ENCODE peak calls at places on chromosomes 12 and 14, in ten cellular contexts. O, M, D, R, P, U, K, V, A and E are unnamed samples.

GRCh38 chr12:9694220-9694619 is 24.7 kb downstream of the CLEC2D start:
- DNase-seq in A (no peak), V (no peak), M (no peak), O (no peak), K (no peak), P (no peak), D (no peak), U (no peak), R (no peak), E (no peak)

GRCh38 chr12:131287015-131287937 is 333.6 kb downstream of the ADGRD1 start:
- DNase-seq in D (peak), R (no peak), U (no peak), M (no peak), A (no peak), P (no peak), K (no peak), O (no peak), V (no peak), E (no peak)

GRCh38 chr14:75234173-75234855 is 44.3 kb upstream of the FOS start:
- DNase-seq in D (no peak), R (no peak), O (no peak), P (no peak), U (no peak), M (no peak), A (no peak), V (no peak), K (peak), E (no peak)

GRCh38 chr12:77943466-77943865 is 112.8 kb downstream of the NAV3 start:
- DNase-seq in R (no peak), U (no peak), V (no peak), M (no peak), D (no peak), O (no peak), K (peak), P (no peak), A (no peak), E (no peak)

GRCh38 chr14:104723651-104724406 is at the start of gene ADSS1:
- DNase-seq in K (no peak), P (peak), D (peak), U (peak), V (peak), O (no peak), A (peak), R (peak), M (no peak), E (peak)

GRCh38 chr12:25957898-25958253 is 606 bp upstream of the RASSF8 start:
- DNase-seq in D (no peak), M (no peak), A (no peak), P (no peak), R (no peak), V (no peak), K (peak), O (peak), U (no peak), E (no peak)

GRCh38 chr12:77681726-77682125 is 149.0 kb upstream of the NAV3 start:
- DNase-seq in M (no peak), V (no peak), A (no peak), U (no peak), R (no peak), K (no peak), O (no peak), D (no peak), P (no peak), E (no peak)

GRCh38 chr12:48527891-48528670 is 2.6 kb downstream of the OR8S1 start:
- DNase-seq in K (no peak), A (no peak), U (no peak), P (no peak), R (no peak), D (no peak), V (no peak), O (no peak), M (no peak), E (no peak)

GRCh38 chr14:84959796-84960515 is 570.0 kb upstream of the FLRT2 start:
- DNase-seq in O (no peak), P (no peak), V (no peak), A (no peak), U (no peak), M (no peak), D (no peak), R (no peak), K (no peak), E (no peak)

GRCh38 chr12:76002598-76003262 is 28.8 kb downstream of the PHLDA1 start:
- DNase-seq in O (no peak), V (no peak), U (no peak), K (no peak), D (no peak), M (no peak), A (no peak), R (no peak), P (no peak), E (no peak)

GRCh38 chr14:101251812-101252442 is 309.4 kb upstream of the DIO3 start:
- DNase-seq in K (no peak), U (no peak), O (no peak), M (no peak), V (no peak), A (no peak), P (no peak), R (no peak), D (peak), E (peak)

GRCh38 chr14:106811167-106811566 is 1284.8 kb downstream of the TMEM121 start:
- DNase-seq in V (no peak), K (no peak), P (no peak), U (no peak), O (no peak), A (no peak), R (no peak), D (no peak), M (no peak), E (no peak)

GRCh38 chr12:90460681-90461080 is 494.3 kb downstream of the CCER1 start:
- DNase-seq in K (no peak), M (no peak), V (no peak), U (no peak), R (no peak), P (no peak), D (no peak), O (no peak), A (no peak), E (no peak)

GRCh38 chr14:29868000-29868399 is 59.6 kb downstream of the PRKD1 start:
- DNase-seq in A (no peak), P (no peak), U (no peak), K (no peak), O (no peak), V (no peak), D (no peak), R (no peak), M (no peak), E (no peak)

GRCh38 chr14:27090716-27091115 is 492.9 kb upstream of the NOVA1 start:
- DNase-seq in D (no peak), A (no peak), R (no peak), O (no peak), M (no peak), K (no peak), P (no peak), U (no peak), V (no peak), E (no peak)

GRCh38 chr14:98226411-98226810 is 1045.6 kb downstream of the BCL11B start:
- DNase-seq in K (no peak), R (no peak), M (no peak), O (no peak), D (no peak), A (no peak), P (no peak), U (no peak), V (no peak), E (no peak)

GRCh38 chr14:58280954-58281787 is 17.2 kb upstream of the ARID4A start:
- DNase-seq in K (peak), V (no peak), R (no peak), P (no peak), A (no peak), O (peak), M (no peak), U (no peak), D (no peak), E (no peak)

GRCh38 chr12:7118914-7119313 is 9.8 kb downstream of the RBP5 start:
- DNase-seq in R (no peak), O (no peak), V (no peak), U (no peak), A (no peak), D (peak), K (no peak), P (no peak), M (no peak), E (no peak)

GRCh38 chr14:80565001-80565400 is 353.7 kb upstream of the DIO2 start:
- DNase-seq in A (no peak), K (no peak), M (no peak), V (no peak), D (no peak), U (no peak), R (no peak), O (no peak), P (no peak), E (no peak)

GRCh38 chr14:21069388-21070082 is 569 bp upstream of the ARHGEF40 start:
- DNase-seq in O (peak), P (peak), D (no peak), U (no peak), R (no peak), M (no peak), A (peak), V (peak), K (no peak), E (no peak)

GRCh38 chr14:98984719-98985041 is 287.3 kb downstream of the BCL11B start:
- DNase-seq in V (peak), U (no peak), M (no peak), K (no peak), R (peak), D (peak), P (no peak), O (no peak), A (peak), E (peak)

GRCh38 chr12:18567787-18568186 is 170.0 kb downstream of the PLCZ1 start:
- DNase-seq in D (no peak), A (no peak), P (no peak), K (no peak), M (no peak), U (no peak), R (no peak), O (no peak), V (no peak), E (no peak)

GRCh38 chr12:42144174-42144423 is 575 bp downstream of the GXYLT1 start:
- DNase-seq in A (no peak), V (no peak), O (no peak), K (no peak), M (no peak), D (no peak), U (no peak), P (no peak), R (no peak), E (peak)